ENCODE peak calls at places on chromosome 1, in eight cellular contexts. S, J, C, U, H, M, T and I are unnamed samples.

GRCh38 chr1:31523769-31524168 is 52.5 kb upstream of the TINAGL1 start:
- DNase-seq in S (no peak), J (no peak), C (no peak), U (peak; percentile 55), H (no peak), M (no peak), T (peak; percentile 69), I (no peak)

GRCh38 chr1:207964195-207964966 is 53.5 kb upstream of the CD34 start:
- DNase-seq in S (no peak), J (no peak), C (no peak), U (no peak), H (no peak), M (no peak), T (no peak), I (peak; percentile 70)

GRCh38 chr1:147077081-147077480 is 95.2 kb downstream of the PRKAB2 start:
- DNase-seq in S (no peak), J (no peak), C (no peak), U (no peak), H (no peak), M (no peak), T (no peak), I (no peak)

GRCh38 chr1:23352096-23352695 is 8.1 kb upstream of the HNRNPR start:
- DNase-seq in S (no peak), J (no peak), C (no peak), U (no peak), H (no peak), M (no peak), T (no peak), I (no peak)

GRCh38 chr1:71788113-71788512 is 494.2 kb downstream of the NEGR1 start:
- DNase-seq in S (no peak), J (no peak), C (no peak), U (no peak), H (no peak), M (no peak), T (no peak), I (no peak)

GRCh38 chr1:36890776-36891175 is 143.5 kb downstream of the GRIK3 start:
- DNase-seq in S (no peak), J (no peak), C (no peak), U (peak; percentile 17), H (no peak), M (no peak), T (peak; percentile 14), I (no peak)

GRCh38 chr1:9827558-9828185 is 3.9 kb upstream of the CLSTN1 start:
- DNase-seq in S (peak; percentile 33), J (peak; percentile 20), C (no peak), U (no peak), H (no peak), M (no peak), T (no peak), I (peak; percentile 57)

GRCh38 chr1:39666772-39667171 is 5.1 kb downstream of the NT5C1A start:
- DNase-seq in S (no peak), J (peak; percentile 59), C (no peak), U (no peak), H (no peak), M (no peak), T (no peak), I (no peak)

GRCh38 chr1:77476460-77476859 is 194.6 kb downstream of the AK5 start:
- DNase-seq in S (no peak), J (no peak), C (no peak), U (no peak), H (no peak), M (no peak), T (no peak), I (no peak)

GRCh38 chr1:218739426-218739825 is 394.3 kb downstream of the TGFB2 start:
- DNase-seq in S (no peak), J (no peak), C (no peak), U (no peak), H (peak; percentile 27), M (no peak), T (no peak), I (no peak)

GRCh38 chr1:115781343-115781742 is 12.8 kb upstream of the CASQ2 start:
- DNase-seq in S (no peak), J (no peak), C (no peak), U (no peak), H (no peak), M (no peak), T (no peak), I (no peak)

GRCh38 chr1:26417111-26417510 is 6.5 kb downstream of the LIN28A start:
- DNase-seq in S (peak; percentile 92), J (peak; percentile 90), C (peak; percentile 90), U (peak; percentile 84), H (peak; percentile 45), M (peak; percentile 83), T (peak; percentile 78), I (peak; percentile 93)

GRCh38 chr1:117838911-117839310 is 90.5 kb downstream of the GDAP2 start:
- DNase-seq in S (no peak), J (no peak), C (no peak), U (no peak), H (no peak), M (no peak), T (no peak), I (no peak)

GRCh38 chr1:246755419-246755818 is 31.2 kb downstream of the SCCPDH start:
- DNase-seq in S (no peak), J (no peak), C (no peak), U (no peak), H (no peak), M (no peak), T (no peak), I (no peak)

GRCh38 chr1:111976842-111977241 is 12.6 kb downstream of the KCND3 start:
- DNase-seq in S (no peak), J (no peak), C (no peak), U (no peak), H (no peak), M (no peak), T (no peak), I (no peak)

GRCh38 chr1:23188434-23188884 is 19.8 kb upstream of the LUZP1 start:
- DNase-seq in S (no peak), J (no peak), C (no peak), U (no peak), H (no peak), M (no peak), T (no peak), I (no peak)

GRCh38 chr1:10374442-10374860 is 24.4 kb upstream of the PGD start:
- DNase-seq in S (no peak), J (no peak), C (no peak), U (no peak), H (no peak), M (no peak), T (no peak), I (no peak)

GRCh38 chr1:153800516-153800915 is 25.3 kb downstream of the SLC27A3 start:
- DNase-seq in S (no peak), J (no peak), C (no peak), U (no peak), H (no peak), M (no peak), T (no peak), I (no peak)

GRCh38 chr1:76390451-76390850 is 315.9 kb downstream of the ST6GALNAC3 start:
- DNase-seq in S (no peak), J (no peak), C (no peak), U (no peak), H (no peak), M (no peak), T (no peak), I (no peak)

GRCh38 chr1:20320734-20321133 is 30.1 kb downstream of the VWA5B1 start:
- DNase-seq in S (no peak), J (no peak), C (no peak), U (no peak), H (no peak), M (no peak), T (no peak), I (no peak)

GRCh38 chr1:153432874-153433681 is 16.8 kb downstream of the S100A7A start:
- DNase-seq in S (no peak), J (no peak), C (no peak), U (no peak), H (no peak), M (no peak), T (peak; percentile 26), I (peak; percentile 61)

GRCh38 chr1:64856564-64856963 is 109.8 kb downstream of the JAK1 start:
- DNase-seq in S (no peak), J (no peak), C (no peak), U (no peak), H (peak; percentile 77), M (no peak), T (peak; percentile 39), I (no peak)

GRCh38 chr1:86247553-86248279 is 91.1 kb upstream of the COL24A1 start:
- DNase-seq in S (no peak), J (no peak), C (no peak), U (no peak), H (no peak), M (no peak), T (no peak), I (no peak)

GRCh38 chr1:161921990-161922389 is 101.7 kb downstream of the OLFML2B start:
- DNase-seq in S (no peak), J (no peak), C (no peak), U (no peak), H (no peak), M (no peak), T (no peak), I (no peak)

GRCh38 chr1:156508205-156508954 is 7.8 kb upstream of the MEF2D start:
- DNase-seq in S (peak; percentile 33), J (peak; percentile 29), C (no peak), U (peak; percentile 65), H (peak; percentile 86), M (no peak), T (peak; percentile 65), I (peak; percentile 29)

GRCh38 chr1:101022294-101022693 is 3.3 kb downstream of the DPH5 start:
- DNase-seq in S (no peak), J (no peak), C (no peak), U (no peak), H (no peak), M (no peak), T (no peak), I (no peak)